ENCODE peak calls at places on chromosomes 16 and 17, in four cellular contexts. J is HepG2, I is K562, B is GM12878. E is an unnamed sample.

GRCh38 chr16:26594666-26595065 is 472.1 kb upstream of the C16orf82 start:
- DNase-seq in J (no peak), I (no peak), B (no peak), E (no peak)

GRCh38 chr16:53094013-53094630 is 39.3 kb downstream of the CHD9 start:
- DNase-seq in J (no peak), I (peak; percentile 57), B (peak; percentile 45), E (no peak)

GRCh38 chr16:80369559-80369958 is 171.2 kb upstream of the DYNLRB2 start:
- DNase-seq in J (peak; percentile 23), I (no peak), B (no peak), E (peak; percentile 70)

GRCh38 chr17:40553694-40554534 is 11.4 kb downstream of the CCR7 start:
- DNase-seq in J (peak; percentile 48), I (peak; percentile 83), B (no peak), E (no peak)

GRCh38 chr17:67995568-67996191 is 589 bp downstream of the C17orf58 start:
- DNase-seq in J (no peak), I (no peak), B (no peak), E (peak; percentile 59)

GRCh38 chr16:67989322-67990017 is 9.2 kb upstream of the DPEP3 start:
- DNase-seq in J (no peak), I (no peak), B (no peak), E (no peak)

GRCh38 chr17:83137523-83137922 is 58.1 kb downstream of the METRNL start:
- DNase-seq in J (no peak), I (no peak), B (no peak), E (no peak)

GRCh38 chr16:65406933-65407332 is 285.1 kb upstream of the CDH11 start:
- DNase-seq in J (no peak), I (no peak), B (no peak), E (no peak)

GRCh38 chr16:65832269-65832668 is 534.2 kb upstream of the CDH5 start:
- DNase-seq in J (no peak), I (no peak), B (no peak), E (no peak)

GRCh38 chr17:62862251-62862650 is 54.1 kb upstream of the MARCHF10 start:
- DNase-seq in J (no peak), I (no peak), B (no peak), E (no peak)

GRCh38 chr17:38605230-38605851 is 411 bp downstream of the SRCIN1 start:
- DNase-seq in J (no peak), I (no peak), B (no peak), E (peak; percentile 82)

GRCh38 chr16:72819345-72819744 is 228.6 kb downstream of the ZFHX3 start:
- DNase-seq in J (no peak), I (no peak), B (no peak), E (no peak)

GRCh38 chr17:40480501-40481003 is 20.9 kb downstream of the TNS4 start:
- DNase-seq in J (peak; percentile 68), I (no peak), B (peak; percentile 8), E (no peak)

GRCh38 chr17:1649116-1649843 is 386 bp downstream of the RILP start:
- DNase-seq in J (peak; percentile 64), I (peak; percentile 72), B (no peak), E (peak; percentile 82)

GRCh38 chr16:70430667-70431536 is 8.0 kb downstream of the ST3GAL2 start:
- DNase-seq in J (peak; percentile 48), I (peak; percentile 75), B (peak; percentile 99), E (peak; percentile 78)

GRCh38 chr16:7422489-7422888 is 89.8 kb downstream of the RBFOX1 start:
- DNase-seq in J (no peak), I (no peak), B (no peak), E (no peak)

GRCh38 chr17:80996422-80997305 is 5.0 kb downstream of the CHMP6 start:
- DNase-seq in J (no peak), I (peak; percentile 10), B (no peak), E (no peak)

GRCh38 chr17:42163113-42163512 is 8.3 kb upstream of the RAB5C start:
- DNase-seq in J (peak; percentile 49), I (peak; percentile 76), B (no peak), E (peak; percentile 82)

GRCh38 chr17:50908860-50909764 is 43.0 kb upstream of the TOB1 start:
- DNase-seq in J (peak; percentile 93), I (peak; percentile 22), B (no peak), E (peak; percentile 76)

GRCh38 chr16:83936581-83937165 is 16.4 kb upstream of the OSGIN1 start:
- DNase-seq in J (no peak), I (no peak), B (no peak), E (no peak)

GRCh38 chr16:23642246-23642774 is 1.0 kb downstream of the DCTN5 start:
- DNase-seq in J (no peak), I (no peak), B (no peak), E (no peak)

GRCh38 chr17:40862985-40863733 is 3.9 kb downstream of the KRT12 start:
- DNase-seq in J (peak; percentile 48), I (no peak), B (no peak), E (peak; percentile 96)

GRCh38 chr17:8366231-8366630 is 10.3 kb downstream of the KRABD2 start:
- DNase-seq in J (no peak), I (no peak), B (no peak), E (no peak)

GRCh38 chr17:49859991-49860953 is 12.4 kb upstream of the TAC4 start:
- DNase-seq in J (peak; percentile 70), I (no peak), B (no peak), E (peak; percentile 69)

GRCh38 chr17:67080804-67081203 is 36.5 kb downstream of the CACNG1 start:
- DNase-seq in J (no peak), I (no peak), B (peak; percentile 8), E (no peak)

GRCh38 chr16:50273888-50274770 is 7.8 kb downstream of the ADCY7 start:
- DNase-seq in J (no peak), I (peak; percentile 54), B (peak; percentile 64), E (no peak)

GRCh38 chr16:8623634-8624033 is 2.1 kb downstream of the METTL22 start:
- DNase-seq in J (no peak), I (no peak), B (no peak), E (no peak)

GRCh38 chr17:15451681-15452080 is 15.7 kb downstream of the CDRT4 start:
- DNase-seq in J (no peak), I (no peak), B (no peak), E (no peak)

GRCh38 chr17:67364847-67365761 is 1.3 kb downstream of the PSMD12 start:
- DNase-seq in J (no peak), I (no peak), B (no peak), E (no peak)

GRCh38 chr16:50585331-50585776 is 37.2 kb downstream of the NKD1 start:
- DNase-seq in J (no peak), I (no peak), B (no peak), E (no peak)

GRCh38 chr16:8936421-8936820 is 27.3 kb downstream of the USP7 start:
- DNase-seq in J (peak; percentile 70), I (peak; percentile 68), B (no peak), E (peak; percentile 87)

GRCh38 chr17:15185625-15185991 is 79.5 kb downstream of the PMP22 start:
- DNase-seq in J (no peak), I (no peak), B (no peak), E (no peak)

GRCh38 chr17:19579867-19580565 is 46.4 kb downstream of the SLC47A1 start:
- DNase-seq in J (no peak), I (no peak), B (no peak), E (peak; percentile 66)

GRCh38 chr16:67404740-67405226 is 11.5 kb upstream of the TPPP3 start:
- DNase-seq in J (no peak), I (no peak), B (no peak), E (no peak)

GRCh38 chr16:72203401-72203800 is 31.4 kb upstream of the PMFBP1 start:
- DNase-seq in J (no peak), I (no peak), B (peak; percentile 49), E (no peak)

GRCh38 chr16:1913327-1914083 is 4.7 kb downstream of the HS3ST6 start:
- DNase-seq in J (no peak), I (no peak), B (no peak), E (no peak)

DNA sequence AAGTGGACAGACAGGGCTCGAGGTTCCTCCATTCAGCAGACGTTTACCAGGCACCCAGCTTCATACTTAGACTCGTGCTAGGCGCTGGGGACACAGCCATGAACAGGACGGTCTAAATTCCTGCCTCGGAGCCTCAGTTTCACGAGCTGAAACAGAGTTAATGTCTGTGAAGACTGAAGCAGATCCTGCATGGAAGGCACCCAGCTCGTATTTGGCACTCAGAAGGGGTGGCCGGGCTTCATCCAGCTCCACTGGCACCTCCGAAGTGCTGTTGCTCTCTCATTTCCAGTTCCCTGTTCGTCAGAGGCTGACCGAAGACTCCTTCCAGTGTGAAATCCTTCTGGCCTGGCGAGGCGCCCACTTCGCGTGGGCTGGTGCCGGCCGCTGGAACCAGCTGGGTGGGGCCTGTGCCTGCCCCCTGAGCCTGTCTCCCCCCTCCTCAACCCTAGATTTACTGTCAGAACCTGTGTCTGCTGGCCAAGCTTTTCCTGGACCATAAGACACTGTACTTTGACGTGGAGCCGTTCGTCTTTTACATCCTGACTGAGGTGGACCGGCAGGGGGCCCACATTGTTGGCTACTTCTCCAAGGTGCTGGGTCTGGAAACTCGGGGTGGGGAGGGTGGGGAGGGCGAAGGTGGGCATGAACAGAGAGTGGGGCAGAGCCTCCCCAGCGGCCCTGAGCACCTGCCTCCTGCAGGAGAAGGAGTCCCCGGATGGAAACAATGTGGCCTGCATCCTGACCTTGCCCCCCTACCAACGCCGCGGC is 5.8 kb downstream of the PRSS8 start:
- DNase-seq in J (no peak), I (no peak), B (no peak), E (no peak)
- H2AFZ ChIP-seq in J (no peak overlapping the region), I (no peak overlapping the region), B (no peak overlapping the region), E (no peak overlapping the region)

GRCh38 chr17:79609175-79609589 is 1.7 kb downstream of the RBFOX3 start:
- DNase-seq in J (no peak), I (no peak), B (no peak), E (peak; percentile 52)

GRCh38 chr17:79610151-79610645 is 653 bp downstream of the RBFOX3 start:
- DNase-seq in J (no peak), I (no peak), B (no peak), E (no peak)

GRCh38 chr17:79612468-79613194 is 1.8 kb upstream of the RBFOX3 start:
- DNase-seq in J (peak; percentile 46), I (peak; percentile 80), B (no peak), E (peak; percentile 94)

GRCh38 chr17:79608729-79609039 is 2.2 kb downstream of the RBFOX3 start:
- DNase-seq in J (no peak), I (peak; percentile 28), B (no peak), E (no peak)

GRCh38 chr17:79609616-79610150 is 1.2 kb downstream of the RBFOX3 start:
- DNase-seq in J (no peak), I (no peak), B (no peak), E (peak; percentile 69)
- TF ChIP-seq EZH2 in J (no peak), I (no peak), B (no peak), E (no peak)

GRCh38 chr16:89343501-89344291 is 126.2 kb downstream of the ZNF778 start:
- DNase-seq in J (no peak), I (no peak), B (no peak), E (no peak)
- TF ChIP-seq JUNB in J (no peak), I (no peak), B (no peak), E (no peak)

DNA sequence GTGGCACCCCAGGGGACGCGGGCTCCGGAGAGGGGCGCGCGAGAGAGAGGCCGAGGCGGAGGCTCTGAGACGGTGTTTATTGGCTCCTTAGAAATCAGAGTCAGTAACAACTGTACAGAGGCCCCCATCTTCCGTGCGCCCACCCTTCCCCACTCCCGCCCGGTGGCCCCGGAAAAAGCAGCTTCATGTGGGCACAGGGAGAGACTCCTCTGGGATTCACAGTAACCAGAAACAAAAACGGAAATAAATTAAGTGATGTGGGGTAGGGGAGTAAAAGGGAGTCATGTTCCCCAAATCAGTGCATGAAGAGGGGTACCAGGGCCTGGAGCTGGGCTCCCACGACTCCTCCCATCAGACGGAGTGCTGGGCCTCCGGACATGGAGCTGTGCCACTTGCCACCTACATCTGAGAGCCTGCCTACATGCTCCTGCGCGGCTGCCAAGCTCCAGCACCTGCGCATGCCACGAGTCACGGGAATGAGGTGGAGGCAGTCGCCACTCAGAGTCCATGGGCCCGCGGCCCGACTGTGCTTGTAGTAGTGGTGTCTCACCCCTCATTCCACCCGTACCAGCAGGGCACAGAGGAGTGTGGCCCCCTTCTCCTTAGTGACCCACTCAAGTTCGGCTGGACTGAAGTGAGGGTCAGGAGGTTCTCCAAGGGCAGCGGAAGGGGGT is 547 bp upstream of the GPS2 start:
- DNase-seq in J (no peak), I (no peak), B (no peak), E (no peak)
- H2AFZ ChIP-seq in J (no peak overlapping the region), I (peak overlapping the region; percentile 74), B (peak overlapping the region; percentile 76), E (peak overlapping the region; percentile 72)

E was measured in GM23338.